ENCODE peak calls at places on chromosomes 12 and 14, in four cellular contexts. One of them, this sample, is unnamed.

GRCh38 chr12:101229841-101230241 is 19.8 kb upstream of the SLC5A8 start:
- DNase-seq in PC-3: no peak
- DNase-seq in HCT116: no peak
- DNase-seq in mammary epithelial cell: no peak
- DNase-seq in this sample: no peak

GRCh38 chr12:72053604-72054003 is 115.0 kb downstream of the TPH2 start:
- DNase-seq in PC-3: no peak
- DNase-seq in HCT116: no peak
- DNase-seq in mammary epithelial cell: no peak
- DNase-seq in this sample: no peak

GRCh38 chr12:76032043-76032981 is 736 bp upstream of the PHLDA1 start:
- DNase-seq in PC-3: peak; percentile 53
- DNase-seq in HCT116: no peak
- DNase-seq in mammary epithelial cell: peak; percentile 65
- DNase-seq in this sample: no peak

GRCh38 chr12:41409628-41410027 is 221.5 kb downstream of the PDZRN4 start:
- DNase-seq in PC-3: no peak
- DNase-seq in HCT116: no peak
- DNase-seq in mammary epithelial cell: no peak
- DNase-seq in this sample: no peak

GRCh38 chr12:62466018-62466595 is 519 bp upstream of the MON2 start:
- DNase-seq in PC-3: peak; percentile 44
- DNase-seq in HCT116: no peak
- DNase-seq in mammary epithelial cell: peak; percentile 27
- DNase-seq in this sample: peak; percentile 39

GRCh38 chr12:108381793-108382436 is 42.8 kb upstream of the CMKLR1 start:
- DNase-seq in PC-3: peak; percentile 35
- DNase-seq in HCT116: no peak
- DNase-seq in mammary epithelial cell: no peak
- DNase-seq in this sample: no peak

GRCh38 chr12:92502417-92503028 is 200.3 kb upstream of the PLEKHG7 start:
- DNase-seq in PC-3: peak; percentile 7
- DNase-seq in HCT116: no peak
- DNase-seq in mammary epithelial cell: no peak
- DNase-seq in this sample: no peak

GRCh38 chr14:71290960-71291466 is 383.8 kb downstream of the PCNX1 start:
- DNase-seq in PC-3: peak; percentile 99
- DNase-seq in HCT116: peak; percentile 23
- DNase-seq in mammary epithelial cell: peak; percentile 89
- DNase-seq in this sample: no peak

GRCh38 chr14:34302654-34303053 is 159.4 kb downstream of the SPTSSA start:
- DNase-seq in PC-3: no peak
- DNase-seq in HCT116: no peak
- DNase-seq in mammary epithelial cell: no peak
- DNase-seq in this sample: no peak

GRCh38 chr14:47435331-47435965 is 240.0 kb downstream of the MDGA2 start:
- DNase-seq in PC-3: no peak
- DNase-seq in HCT116: no peak
- DNase-seq in mammary epithelial cell: no peak
- DNase-seq in this sample: no peak

GRCh38 chr12:94186461-94187237 is 38.3 kb downstream of the PLXNC1 start:
- DNase-seq in PC-3: no peak
- DNase-seq in HCT116: no peak
- DNase-seq in mammary epithelial cell: no peak
- DNase-seq in this sample: no peak

GRCh38 chr12:51381226-51382079 is 9.8 kb downstream of the GALNT6 start:
- DNase-seq in PC-3: no peak
- DNase-seq in HCT116: no peak
- DNase-seq in mammary epithelial cell: no peak
- DNase-seq in this sample: no peak

GRCh38 chr14:67228325-67228984 is 12.8 kb upstream of the PALS1 start:
- DNase-seq in PC-3: peak; percentile 67
- DNase-seq in HCT116: no peak
- DNase-seq in mammary epithelial cell: peak; percentile 30
- DNase-seq in this sample: no peak

GRCh38 chr12:106769078-106769477 is 5.4 kb upstream of the RIC8B start:
- DNase-seq in PC-3: no peak
- DNase-seq in HCT116: no peak
- DNase-seq in mammary epithelial cell: no peak
- DNase-seq in this sample: no peak

GRCh38 chr14:22598099-22598895 is at the start of gene ABHD4:
- DNase-seq in PC-3: peak; percentile 61
- DNase-seq in HCT116: no peak
- DNase-seq in mammary epithelial cell: peak; percentile 65
- DNase-seq in this sample: no peak

GRCh38 chr14:91870001-91870400 is 2.7 kb upstream of the TC2N start:
- DNase-seq in PC-3: peak; percentile 59
- DNase-seq in HCT116: no peak
- DNase-seq in mammary epithelial cell: peak; percentile 22
- DNase-seq in this sample: no peak

GRCh38 chr12:55727643-55728184 is 1.1 kb downstream of the CD63 start:
- DNase-seq in PC-3: peak; percentile 73
- DNase-seq in HCT116: no peak
- DNase-seq in mammary epithelial cell: peak; percentile 40
- DNase-seq in this sample: no peak

GRCh38 chr14:42011221-42011620 is 404.5 kb downstream of the LRFN5 start:
- DNase-seq in PC-3: no peak
- DNase-seq in HCT116: no peak
- DNase-seq in mammary epithelial cell: no peak
- DNase-seq in this sample: no peak

GRCh38 chr14:51614707-51615106 is 37.0 kb upstream of the FRMD6 start:
- DNase-seq in PC-3: no peak
- DNase-seq in HCT116: no peak
- DNase-seq in mammary epithelial cell: peak; percentile 52
- DNase-seq in this sample: no peak

DNA sequence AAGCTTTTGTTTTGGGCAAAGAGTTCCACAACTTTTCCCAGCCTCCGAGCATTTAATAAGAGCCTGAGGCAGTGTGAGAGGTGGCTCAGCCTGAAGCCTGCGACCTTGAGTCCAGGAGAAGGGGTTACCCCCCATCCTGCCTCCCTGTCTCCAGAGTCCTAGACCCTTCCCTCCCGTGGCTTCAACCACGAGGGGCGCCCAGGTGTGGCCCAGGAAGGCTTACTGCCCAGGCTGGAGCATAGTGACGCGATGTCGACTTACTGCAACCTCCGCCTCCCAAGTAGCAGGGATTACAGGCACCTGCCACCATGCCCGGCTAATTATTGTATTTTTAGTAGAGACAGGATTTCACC is 641 bp downstream of the LRRC43 start:
- DNase-seq in PC-3: no peak
- DNase-seq in HCT116: no peak
- DNase-seq in mammary epithelial cell: no peak
- DNase-seq in this sample: no peak
- H3K4me3 ChIP-seq in PC-3: no peak overlapping the region
- H3K4me3 ChIP-seq in HCT116: no peak overlapping the region
- H3K4me3 ChIP-seq in mammary epithelial cell: no peak overlapping the region
- H3K4me3 ChIP-seq in this sample: no peak overlapping the region

GRCh38 chr12:99596762-99597161 is 50.8 kb upstream of the GARIN6 start:
- DNase-seq in PC-3: no peak
- DNase-seq in HCT116: no peak
- DNase-seq in mammary epithelial cell: no peak
- DNase-seq in this sample: no peak
- H3K36me3 ChIP-seq in PC-3: no peaks in the 10 kb centered on the region
- H3K36me3 ChIP-seq in HCT116: no peaks in the 10 kb centered on the region
- H3K36me3 ChIP-seq in mammary epithelial cell: no peaks in the 10 kb centered on the region
- H3K36me3 ChIP-seq in this sample: no peaks in the 10 kb centered on the region

GRCh38 chr12:5787828-5788227 is 157.2 kb downstream of the ANO2 start:
- DNase-seq in PC-3: no peak
- DNase-seq in HCT116: no peak
- DNase-seq in mammary epithelial cell: no peak
- DNase-seq in this sample: no peak
- TF ChIP-seq EZH2 in PC-3: no peak
- TF ChIP-seq EZH2 in HCT116: no peak
- TF ChIP-seq EZH2 in mammary epithelial cell: no peak
- TF ChIP-seq EZH2 in this sample: no peak

GRCh38 chr14:61570961-61571299 is 124.4 kb upstream of the HIF1A start:
- DNase-seq in PC-3: no peak
- DNase-seq in HCT116: no peak
- DNase-seq in mammary epithelial cell: no peak
- DNase-seq in this sample: no peak

GRCh38 chr14:61569783-61570182 is 125.5 kb upstream of the HIF1A start:
- DNase-seq in PC-3: peak; percentile 95
- DNase-seq in HCT116: no peak
- DNase-seq in mammary epithelial cell: peak; percentile 95
- DNase-seq in this sample: no peak

GRCh38 chr14:61571931-61572330 is 123.4 kb upstream of the HIF1A start:
- DNase-seq in PC-3: no peak
- DNase-seq in HCT116: no peak
- DNase-seq in mammary epithelial cell: no peak
- DNase-seq in this sample: no peak

GRCh38 chr14:61569308-61569707 is 126.0 kb upstream of the HIF1A start:
- DNase-seq in PC-3: no peak
- DNase-seq in HCT116: no peak
- DNase-seq in mammary epithelial cell: no peak
- DNase-seq in this sample: no peak

GRCh38 chr14:61570188-61570960 is 124.9 kb upstream of the HIF1A start:
- DNase-seq in PC-3: peak; percentile 70
- DNase-seq in HCT116: no peak
- DNase-seq in mammary epithelial cell: no peak
- DNase-seq in this sample: no peak
- H3K4me3 ChIP-seq in PC-3: peak overlapping the region; percentile 9
- H3K4me3 ChIP-seq in HCT116: no peak overlapping the region
- H3K4me3 ChIP-seq in mammary epithelial cell: no peak overlapping the region
- H3K4me3 ChIP-seq in this sample: no peak overlapping the region

DNA sequence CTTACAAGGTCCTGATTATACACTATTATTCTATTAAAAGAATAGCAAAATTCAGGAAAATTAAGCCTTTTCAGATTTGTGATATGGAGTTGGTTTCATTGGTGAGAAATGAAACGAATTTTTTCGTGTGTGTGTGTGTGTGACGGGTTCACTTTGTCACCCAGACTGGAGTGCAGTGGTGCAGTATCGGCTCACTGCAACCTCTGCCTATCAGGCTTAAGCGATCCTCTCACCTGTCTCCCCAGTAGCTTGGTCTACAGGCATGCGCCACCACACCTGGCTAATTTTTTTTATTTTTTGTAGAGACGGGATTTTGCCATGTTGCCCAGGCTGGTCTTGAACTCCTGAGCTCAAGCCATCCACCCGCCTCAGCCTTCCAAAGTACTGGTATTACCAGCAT is 9.7 kb downstream of the PCBP2 start:
- DNase-seq in PC-3: no peak
- DNase-seq in HCT116: no peak
- DNase-seq in mammary epithelial cell: no peak
- DNase-seq in this sample: no peak
- H3K36me3 ChIP-seq in PC-3: peaks cover 94% of the 10 kb centered on the region
- H3K36me3 ChIP-seq in HCT116: peaks cover 94% of the 10 kb centered on the region
- H3K36me3 ChIP-seq in mammary epithelial cell: peaks cover 87% of the 10 kb centered on the region
- H3K36me3 ChIP-seq in this sample: peaks cover 100% of the 10 kb centered on the region

GRCh38 chr14:100567877-100568163 is 19.4 kb downstream of the BEGAIN start:
- DNase-seq in PC-3: no peak
- DNase-seq in HCT116: no peak
- DNase-seq in mammary epithelial cell: no peak
- DNase-seq in this sample: no peak
- TF ChIP-seq EZH2 in PC-3: no peak
- TF ChIP-seq EZH2 in HCT116: no peak
- TF ChIP-seq EZH2 in mammary epithelial cell: no peak
- TF ChIP-seq EZH2 in this sample: no peak

GRCh38 chr14:106872619-106873446 is 1346.5 kb downstream of the TMEM121 start:
- DNase-seq in PC-3: peak; percentile 83
- DNase-seq in HCT116: no peak
- DNase-seq in mammary epithelial cell: peak; percentile 83
- DNase-seq in this sample: peak; percentile 86
- H3K4me3 ChIP-seq in PC-3: peak overlapping the region; percentile 25
- H3K4me3 ChIP-seq in HCT116: no peak overlapping the region
- H3K4me3 ChIP-seq in mammary epithelial cell: no peak overlapping the region
- H3K4me3 ChIP-seq in this sample: peak overlapping the region; percentile 57

GRCh38 chr12:90977224-90977623 is 22.2 kb upstream of the CCER1 start:
- DNase-seq in PC-3: no peak
- DNase-seq in HCT116: no peak
- DNase-seq in mammary epithelial cell: no peak
- DNase-seq in this sample: no peak
- H3K36me3 ChIP-seq in PC-3: no peaks in the 10 kb centered on the region
- H3K36me3 ChIP-seq in HCT116: no peaks in the 10 kb centered on the region
- H3K36me3 ChIP-seq in mammary epithelial cell: no peaks in the 10 kb centered on the region
- H3K36me3 ChIP-seq in this sample: no peaks in the 10 kb centered on the region

GRCh38 chr12:4271433-4272013 is 2.0 kb upstream of the CCND2 start:
- DNase-seq in PC-3: no peak
- DNase-seq in HCT116: no peak
- DNase-seq in mammary epithelial cell: no peak
- DNase-seq in this sample: no peak
- TF ChIP-seq EZH2 in PC-3: peak; percentile 87
- TF ChIP-seq EZH2 in HCT116: peak; percentile 95
- TF ChIP-seq EZH2 in mammary epithelial cell: no peak
- TF ChIP-seq EZH2 in this sample: no peak

GRCh38 chr12:54389139-54389508 is 4.6 kb upstream of the ZNF385A start:
- DNase-seq in PC-3: no peak
- DNase-seq in HCT116: no peak
- DNase-seq in mammary epithelial cell: no peak
- DNase-seq in this sample: no peak

GRCh38 chr12:54384591-54385041 is at the start of gene ZNF385A:
- DNase-seq in PC-3: no peak
- DNase-seq in HCT116: no peak
- DNase-seq in mammary epithelial cell: no peak
- DNase-seq in this sample: no peak

GRCh38 chr12:54388214-54389138 is 3.9 kb upstream of the ZNF385A start:
- DNase-seq in PC-3: no peak
- DNase-seq in HCT116: no peak
- DNase-seq in mammary epithelial cell: no peak
- DNase-seq in this sample: peak; percentile 53

GRCh38 chr12:54385251-54385914 is 850 bp upstream of the ZNF385A start:
- DNase-seq in PC-3: no peak
- DNase-seq in HCT116: no peak
- DNase-seq in mammary epithelial cell: no peak
- DNase-seq in this sample: no peak

DNA sequence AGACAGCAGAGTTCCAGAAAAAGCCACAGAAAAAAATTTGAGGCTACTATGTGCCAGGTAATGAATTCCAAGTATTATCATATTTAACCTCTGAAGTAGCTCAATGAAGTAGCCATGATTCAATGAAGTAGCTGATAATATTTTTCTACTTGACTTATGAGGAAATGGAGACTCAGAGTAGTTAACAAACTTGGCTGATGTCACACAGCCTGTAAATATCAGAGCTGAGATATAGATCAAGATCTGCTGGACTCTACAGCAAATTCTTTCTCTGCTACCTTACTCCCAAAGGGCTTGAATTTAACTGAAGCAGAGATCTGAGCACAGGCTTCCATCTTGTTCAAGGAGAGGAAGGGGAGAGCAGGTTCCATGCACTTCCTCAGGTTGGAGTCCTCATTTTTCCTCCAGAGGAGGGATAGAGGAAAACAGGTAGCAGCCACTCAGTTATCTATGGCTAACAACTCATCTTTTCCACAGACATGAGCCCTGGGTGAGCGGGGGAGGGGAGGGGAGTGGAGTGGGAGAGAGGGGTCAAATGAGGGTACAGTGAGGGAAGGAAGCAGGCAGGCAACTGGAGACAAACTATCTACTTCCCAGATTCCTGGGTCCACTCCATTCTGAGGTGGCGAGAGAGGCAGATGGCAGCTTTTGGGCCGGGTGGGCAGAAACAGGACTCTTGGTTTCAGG is 2.4 kb upstream of the ZNF385A start:
- DNase-seq in PC-3: no peak
- DNase-seq in HCT116: no peak
- DNase-seq in mammary epithelial cell: no peak
- DNase-seq in this sample: no peak
- H3K4me3 ChIP-seq in PC-3: no peak overlapping the region
- H3K4me3 ChIP-seq in HCT116: no peak overlapping the region
- H3K4me3 ChIP-seq in mammary epithelial cell: no peak overlapping the region
- H3K4me3 ChIP-seq in this sample: no peak overlapping the region

This sample was measured in SK-N-MC.